ENCODE peak calls at places on chromosome 14, in six cellular contexts. J is H54; A is NCI-H345; M is GM04504; C is activated naive CD4-positive, alpha-beta T cell treated with anti-CD3 and anti-CD28 coated beads, Interleukin-2, amount 50 U/mL, for 72 hours; S is stimulated activated CD8-positive, alpha-beta memory T cell treated with anti-CD3 and anti-CD28 coated beads, Interleukin-7, amount 100 ng/mL, for 4 hours. T is an unnamed sample.

GRCh38 chr14:94386085-94387031 is 2.0 kb downstream of the SERPINA1 start:
- DNase-seq in J (no peak), A (no peak), M (no peak), C (peak; percentile 47), S (no peak), T (no peak)

GRCh38 chr14:74235017-74235416 is 4.2 kb upstream of the VSX2 start:
- DNase-seq in J (no peak), A (no peak), M (no peak), C (no peak), S (no peak), T (no peak)

GRCh38 chr14:89165810-89166209 is 251.2 kb downstream of the FOXN3 start:
- DNase-seq in J (no peak), A (no peak), M (no peak), C (no peak), S (no peak), T (no peak)

GRCh38 chr14:32561520-32561919 is 232.4 kb downstream of the AKAP6 start:
- DNase-seq in J (peak; percentile 22), A (no peak), M (peak; percentile 85), C (no peak), S (no peak), T (no peak)

GRCh38 chr14:85058170-85058569 is 471.8 kb upstream of the FLRT2 start:
- DNase-seq in J (no peak), A (no peak), M (no peak), C (no peak), S (no peak), T (no peak)

GRCh38 chr14:68785817-68786490 is 6.9 kb downstream of the ZFP36L1 start:
- DNase-seq in J (no peak), A (no peak), M (no peak), C (no peak), S (peak; percentile 31), T (no peak)

GRCh38 chr14:62133776-62134175 is 371.6 kb downstream of the SNAPC1 start:
- DNase-seq in J (no peak), A (no peak), M (no peak), C (no peak), S (no peak), T (no peak)

GRCh38 chr14:100285913-100286400 is 20.3 kb downstream of the SLC25A29 start:
- DNase-seq in J (no peak), A (no peak), M (no peak), C (no peak), S (no peak), T (no peak)

GRCh38 chr14:30521899-30522736 is 36.8 kb upstream of the G2E3 start:
- DNase-seq in J (no peak), A (peak; percentile 43), M (peak; percentile 6), C (no peak), S (no peak), T (no peak)

GRCh38 chr14:22561661-22562579 is 27.1 kb downstream of the DAD1 start:
- DNase-seq in J (no peak), A (no peak), M (no peak), C (peak; percentile 78), S (peak; percentile 70), T (no peak)

GRCh38 chr14:22159968-22160367 is 429.1 kb downstream of the DAD1 start:
- DNase-seq in J (no peak), A (no peak), M (no peak), C (no peak), S (no peak), T (no peak)

GRCh38 chr14:94025720-94026119 is 420 bp upstream of the OTUB2 start:
- DNase-seq in J (no peak), A (no peak), M (no peak), C (no peak), S (no peak), T (no peak)

GRCh38 chr14:83923836-83924235 is 1606.1 kb upstream of the FLRT2 start:
- DNase-seq in J (no peak), A (no peak), M (no peak), C (no peak), S (no peak), T (no peak)

GRCh38 chr14:65296402-65296801 is 116.1 kb upstream of the FUT8 start:
- DNase-seq in J (no peak), A (no peak), M (no peak), C (no peak), S (no peak), T (no peak)

GRCh38 chr14:62126885-62127478 is 364.8 kb downstream of the SNAPC1 start:
- DNase-seq in J (no peak), A (peak; percentile 75), M (peak; percentile 23), C (no peak), S (no peak), T (no peak)

GRCh38 chr14:96001866-96002510 is 37.2 kb upstream of the C14orf132 start:
- DNase-seq in J (no peak), A (peak; percentile 58), M (peak; percentile 9), C (no peak), S (no peak), T (no peak)